ENCODE peak calls at places on chromosomes 2 and 18, in four cellular contexts. One of them, this sample, is unnamed. For H3K9me3, the result is how much of the 10 kb centered on the place peaks cover.

GRCh38 chr2:123438277-123439050 is 586.6 kb upstream of the CNTNAP5 start:
- DNase-seq in K562: no peak
- DNase-seq in HepG2: no peak
- DNase-seq in HCT116: no peak
- DNase-seq in this sample: no peak

GRCh38 chr18:77807650-77808049 is 558.0 kb downstream of the GALR1 start:
- DNase-seq in HepG2: no peak
- DNase-seq in HCT116: no peak
- DNase-seq in K562: no peak
- DNase-seq in this sample: no peak

GRCh38 chr2:196234672-196235071 is 63.3 kb upstream of the STK17B start:
- DNase-seq in K562: peak
- DNase-seq in HCT116: no peak
- DNase-seq in HepG2: no peak
- DNase-seq in this sample: no peak

GRCh38 chr18:26342646-26343045 is 116.4 kb downstream of the TAF4B start:
- DNase-seq in HepG2: no peak
- DNase-seq in K562: no peak
- DNase-seq in HCT116: no peak
- DNase-seq in this sample: no peak

GRCh38 chr18:26650310-26651285 is 102.2 kb upstream of the KCTD1 start:
- DNase-seq in K562: no peak
- DNase-seq in HCT116: no peak
- DNase-seq in HepG2: no peak
- DNase-seq in this sample: no peak

GRCh38 chr2:173075781-173076556 is at the start of gene MAP3K20:
- DNase-seq in K562: peak
- DNase-seq in HCT116: no peak
- DNase-seq in HepG2: peak
- DNase-seq in this sample: no peak

GRCh38 chr18:62625019-62625418 is 90.3 kb upstream of the PHLPP1 start:
- DNase-seq in HCT116: no peak
- DNase-seq in HepG2: no peak
- DNase-seq in K562: no peak
- DNase-seq in this sample: no peak

GRCh38 chr18:23584019-23584970 is 2.0 kb downstream of the NPC1 start:
- DNase-seq in HCT116: no peak
- DNase-seq in HepG2: no peak
- DNase-seq in K562: no peak
- DNase-seq in this sample: no peak

GRCh38 chr2:99821572-99822369 is 320.6 kb downstream of the AFF3 start:
- DNase-seq in HepG2: no peak
- DNase-seq in HCT116: no peak
- DNase-seq in K562: no peak
- DNase-seq in this sample: peak

GRCh38 chr2:164746713-164747112 is 94.9 kb downstream of the COBLL1 start:
- DNase-seq in K562: no peak
- DNase-seq in HCT116: no peak
- DNase-seq in HepG2: no peak
- DNase-seq in this sample: no peak

GRCh38 chr18:41378628-41379027 is 576.4 kb upstream of the PIK3C3 start:
- DNase-seq in HepG2: no peak
- DNase-seq in K562: no peak
- DNase-seq in HCT116: no peak
- DNase-seq in this sample: peak

GRCh38 chr2:20186078-20186854 is 38.7 kb downstream of the SDC1 start:
- DNase-seq in HepG2: peak
- DNase-seq in HCT116: no peak
- DNase-seq in K562: peak
- DNase-seq in this sample: no peak

GRCh38 chr2:8608411-8608954 is 73.4 kb upstream of the ID2 start:
- DNase-seq in K562: no peak
- DNase-seq in HCT116: no peak
- DNase-seq in HepG2: no peak
- DNase-seq in this sample: no peak

GRCh38 chr2:179179719-179180118 is 84.9 kb downstream of the SESTD1 start:
- DNase-seq in HCT116: no peak
- DNase-seq in K562: no peak
- DNase-seq in HepG2: no peak
- DNase-seq in this sample: no peak

GRCh38 chr2:96100893-96101304 is 15.5 kb downstream of the ADRA2B start:
- DNase-seq in HCT116: no peak
- DNase-seq in HepG2: no peak
- DNase-seq in K562: no peak
- DNase-seq in this sample: no peak

GRCh38 chr2:37287966-37288365 is 36.7 kb downstream of the PRKD3 start:
- DNase-seq in K562: no peak
- DNase-seq in HepG2: peak
- DNase-seq in HCT116: no peak
- DNase-seq in this sample: no peak

GRCh38 chr2:231204581-231204980 is 6.2 kb downstream of the ARMC9 start:
- DNase-seq in HCT116: no peak
- DNase-seq in K562: no peak
- DNase-seq in HepG2: no peak
- DNase-seq in this sample: no peak

GRCh38 chr2:215410932-215411285 is 25.0 kb downstream of the FN1 start:
- DNase-seq in HepG2: peak
- DNase-seq in K562: no peak
- DNase-seq in HCT116: peak
- DNase-seq in this sample: no peak

GRCh38 chr2:175807031-175807873 is 194.8 kb downstream of the LNPK start:
- DNase-seq in HepG2: no peak
- DNase-seq in K562: no peak
- DNase-seq in HCT116: no peak
- DNase-seq in this sample: no peak

GRCh38 chr2:191866195-191866594 is 19.3 kb upstream of the CAVIN2 start:
- DNase-seq in HepG2: peak
- DNase-seq in HCT116: no peak
- DNase-seq in K562: no peak
- DNase-seq in this sample: no peak

DNA sequence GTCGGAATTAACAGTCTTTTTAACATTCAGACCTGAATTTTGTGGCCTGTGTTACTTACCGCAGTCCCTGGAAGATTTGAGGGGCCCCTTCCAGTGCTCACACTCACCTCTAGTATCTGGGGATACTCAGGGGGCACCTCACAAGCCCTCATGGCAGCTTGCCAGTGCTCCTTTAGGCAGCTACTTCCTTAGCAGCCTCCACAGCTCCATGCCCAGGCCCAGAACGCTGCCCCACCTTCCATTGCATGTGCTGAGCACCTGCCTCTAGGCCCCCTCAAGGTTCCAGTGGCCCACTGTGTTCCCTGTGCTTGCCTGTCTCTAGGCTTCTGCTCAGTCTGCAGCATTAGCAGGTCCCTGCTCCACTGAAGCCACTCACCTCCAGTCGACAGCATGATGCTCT is 30.0 kb upstream of the PLA2R1 start:
- DNase-seq in HepG2: no peak
- DNase-seq in HCT116: no peak
- DNase-seq in K562: no peak
- DNase-seq in this sample: no peak
- H3K9me3 ChIP-seq in HepG2: under half
- H3K9me3 ChIP-seq in HCT116: under half
- H3K9me3 ChIP-seq in K562: under half
- H3K9me3 ChIP-seq in this sample: under half

GRCh38 chr2:63663013-63663864 is 74.5 kb downstream of the MDH1 start:
- DNase-seq in HepG2: no peak
- DNase-seq in K562: no peak
- DNase-seq in HCT116: no peak
- DNase-seq in this sample: no peak

GRCh38 chr2:63665091-63665490 is 76.3 kb downstream of the MDH1 start:
- DNase-seq in HCT116: no peak
- DNase-seq in HepG2: no peak
- DNase-seq in K562: no peak
- DNase-seq in this sample: no peak

GRCh38 chr2:63668000-63668399 is 79.2 kb downstream of the MDH1 start:
- DNase-seq in HepG2: no peak
- DNase-seq in K562: no peak
- DNase-seq in HCT116: no peak
- DNase-seq in this sample: no peak

GRCh38 chr2:63667132-63667531 is 78.4 kb downstream of the MDH1 start:
- DNase-seq in K562: no peak
- DNase-seq in HepG2: no peak
- DNase-seq in HCT116: no peak
- DNase-seq in this sample: no peak

GRCh38 chr2:63665806-63666205 is 77.0 kb downstream of the MDH1 start:
- DNase-seq in K562: no peak
- DNase-seq in HCT116: no peak
- DNase-seq in HepG2: no peak
- DNase-seq in this sample: no peak
- TF ChIP-seq TCF7L2 in K562: no peak
- TF ChIP-seq TCF7L2 in HCT116: no peak
- TF ChIP-seq TCF7L2 in HepG2: no peak
- TF ChIP-seq TCF7L2 in this sample: no peak

GRCh38 chr2:98492441-98492840 is 47.8 kb downstream of the INPP4A start:
- DNase-seq in HCT116: no peak
- DNase-seq in K562: no peak
- DNase-seq in HepG2: no peak
- DNase-seq in this sample: no peak
- H3K9me3 ChIP-seq in HCT116: under half
- H3K9me3 ChIP-seq in K562: under half
- H3K9me3 ChIP-seq in HepG2: under half
- H3K9me3 ChIP-seq in this sample: under half

GRCh38 chr2:31032475-31032874 is 105.8 kb downstream of the GALNT14 start:
- DNase-seq in HCT116: no peak
- DNase-seq in HepG2: no peak
- DNase-seq in K562: no peak
- DNase-seq in this sample: no peak

GRCh38 chr2:31028415-31028814 is 109.8 kb downstream of the GALNT14 start:
- DNase-seq in HCT116: no peak
- DNase-seq in K562: no peak
- DNase-seq in HepG2: no peak
- DNase-seq in this sample: no peak

GRCh38 chr2:31031132-31031706 is 107.0 kb downstream of the GALNT14 start:
- DNase-seq in HCT116: no peak
- DNase-seq in HepG2: no peak
- DNase-seq in K562: no peak
- DNase-seq in this sample: no peak

GRCh38 chr2:31037058-31037457 is 101.2 kb downstream of the GALNT14 start:
- DNase-seq in HepG2: no peak
- DNase-seq in K562: no peak
- DNase-seq in HCT116: no peak
- DNase-seq in this sample: no peak

GRCh38 chr2:31033032-31033431 is 105.2 kb downstream of the GALNT14 start:
- DNase-seq in HepG2: no peak
- DNase-seq in HCT116: no peak
- DNase-seq in K562: no peak
- DNase-seq in this sample: no peak
- TF ChIP-seq TCF7L2 in HepG2: no peak
- TF ChIP-seq TCF7L2 in HCT116: no peak
- TF ChIP-seq TCF7L2 in K562: no peak
- TF ChIP-seq TCF7L2 in this sample: no peak

DNA sequence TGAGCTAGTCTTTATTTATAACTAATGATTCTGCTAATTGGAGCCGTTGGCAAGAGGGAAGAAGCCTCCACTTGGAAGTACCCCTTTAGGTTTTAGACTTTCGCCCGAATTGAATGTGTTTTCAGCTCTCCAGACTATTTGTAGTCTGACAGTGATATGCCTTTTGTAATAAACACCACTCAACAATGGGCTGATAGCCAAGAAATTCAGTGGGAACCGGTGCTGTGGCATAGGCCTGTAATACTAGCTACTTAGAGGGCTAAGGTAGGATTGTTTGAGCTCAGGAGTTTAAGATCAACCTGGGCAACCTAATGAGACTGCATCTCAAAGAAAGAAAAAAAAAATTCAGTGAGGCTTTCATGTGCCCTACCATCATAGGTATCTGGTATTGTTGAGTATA is 13.6 kb upstream of the ZSCAN30 start:
- DNase-seq in HCT116: no peak
- DNase-seq in K562: no peak
- DNase-seq in HepG2: no peak
- DNase-seq in this sample: no peak
- H3K9me3 ChIP-seq in HCT116: under half
- H3K9me3 ChIP-seq in K562: under half
- H3K9me3 ChIP-seq in HepG2: half or more
- H3K9me3 ChIP-seq in this sample: half or more

GRCh38 chr2:70962885-70963878 is 15.2 kb upstream of the ANKRD53 start:
- DNase-seq in HCT116: no peak
- DNase-seq in K562: no peak
- DNase-seq in HepG2: no peak
- DNase-seq in this sample: no peak
- TF ChIP-seq TCF7L2 in HCT116: no peak
- TF ChIP-seq TCF7L2 in K562: no peak
- TF ChIP-seq TCF7L2 in HepG2: no peak
- TF ChIP-seq TCF7L2 in this sample: no peak

GRCh38 chr2:102273619-102274211 is 37.6 kb upstream of the IL1RL1 start:
- DNase-seq in HCT116: no peak
- DNase-seq in HepG2: no peak
- DNase-seq in K562: no peak
- DNase-seq in this sample: no peak

GRCh38 chr2:102279391-102279735 is 32.0 kb upstream of the IL1RL1 start:
- DNase-seq in HepG2: no peak
- DNase-seq in HCT116: no peak
- DNase-seq in K562: no peak
- DNase-seq in this sample: no peak

GRCh38 chr2:102278720-102279390 is 32.5 kb upstream of the IL1RL1 start:
- DNase-seq in HCT116: no peak
- DNase-seq in HepG2: no peak
- DNase-seq in K562: no peak
- DNase-seq in this sample: no peak

GRCh38 chr2:102276549-102277201 is 34.7 kb upstream of the IL1RL1 start:
- DNase-seq in HepG2: no peak
- DNase-seq in HCT116: no peak
- DNase-seq in K562: no peak
- DNase-seq in this sample: no peak

GRCh38 chr2:102277202-102277700 is 34.1 kb upstream of the IL1RL1 start:
- DNase-seq in HepG2: no peak
- DNase-seq in HCT116: no peak
- DNase-seq in K562: no peak
- DNase-seq in this sample: no peak
- H3K9me3 ChIP-seq in HepG2: under half
- H3K9me3 ChIP-seq in HCT116: under half
- H3K9me3 ChIP-seq in K562: under half
- H3K9me3 ChIP-seq in this sample: under half